ENCODE peak calls at places on chromosome 19, in seven cellular contexts. V, Z, C, M, S, J and L are unnamed samples.

GRCh38 chr19:55674841-55675660 is at the start of gene EPN1:
- DNase-seq in M (peak), S (peak), C (peak), J (peak), V (peak), Z (peak), L (peak)

GRCh38 chr19:48641850-48642249 is 4.1 kb downstream of the CA11 start:
- DNase-seq in S (no peak), J (no peak), M (no peak), Z (no peak), V (no peak), C (no peak), L (no peak)

GRCh38 chr19:15108145-15108844 is 1.1 kb downstream of the SYDE1 start:
- DNase-seq in Z (no peak), C (no peak), M (no peak), V (no peak), J (no peak), S (no peak), L (no peak)

GRCh38 chr19:49939721-49940481 is 10.6 kb upstream of the NUP62 start:
- DNase-seq in V (no peak), J (no peak), S (no peak), Z (no peak), C (peak), M (no peak), L (no peak)

GRCh38 chr19:52923782-52924593 is 760 bp upstream of the ZNF888 start:
- DNase-seq in S (no peak), M (peak), J (peak), V (no peak), Z (no peak), C (peak), L (peak)

GRCh38 chr19:2426661-2427322 is 594 bp downstream of the TIMM13 start:
- DNase-seq in Z (no peak), S (peak), V (no peak), J (peak), M (peak), C (peak), L (peak)

GRCh38 chr19:2476451-2477140 is 669 bp downstream of the GADD45B start:
- DNase-seq in C (no peak), M (peak), V (no peak), Z (no peak), J (no peak), S (peak), L (peak)

GRCh38 chr19:4035582-4035981 is 28.0 kb downstream of the PIAS4 start:
- DNase-seq in S (no peak), Z (no peak), J (no peak), V (no peak), M (no peak), C (no peak), L (no peak)

GRCh38 chr19:55304279-55304978 is 20.6 kb downstream of the BRSK1 start:
- DNase-seq in S (no peak), J (peak), V (no peak), M (no peak), C (peak), Z (no peak), L (peak)

GRCh38 chr19:53969366-53969765 is 6.6 kb downstream of the CACNG8 start:
- DNase-seq in S (no peak), M (no peak), J (no peak), V (no peak), C (no peak), Z (no peak), L (no peak)

GRCh38 chr19:7497292-7497691 is 8.5 kb upstream of the PEX11G start:
- DNase-seq in Z (no peak), M (no peak), V (no peak), J (peak), S (no peak), C (peak), L (peak)

GRCh38 chr19:4581381-4582111 is 22.1 kb upstream of the SEMA6B start:
- DNase-seq in S (peak), M (peak), J (peak), Z (no peak), C (no peak), V (no peak), L (no peak)

GRCh38 chr19:31648347-31648746 is 299.1 kb upstream of the TSHZ3 start:
- DNase-seq in M (no peak), V (no peak), J (no peak), C (no peak), Z (no peak), S (no peak), L (no peak)

GRCh38 chr19:48506138-48506733 is 5.4 kb downstream of the LMTK3 start:
- DNase-seq in J (peak), V (no peak), S (no peak), C (no peak), M (no peak), Z (no peak), L (peak)

GRCh38 chr19:50869479-50869878 is 3.8 kb upstream of the KLK2 start:
- DNase-seq in M (no peak), C (no peak), J (no peak), V (no peak), Z (no peak), S (no peak), L (no peak)

GRCh38 chr19:46978470-46978869 is 41.2 kb upstream of the NPAS1 start:
- DNase-seq in M (no peak), J (no peak), V (no peak), Z (no peak), C (no peak), S (no peak), L (no peak)

GRCh38 chr19:45123440-45123850 is 30.5 kb downstream of the PPP1R37 start:
- DNase-seq in M (no peak), J (no peak), C (peak), S (no peak), Z (no peak), V (no peak), L (peak)

GRCh38 chr19:38401148-38401547 is 1.7 kb upstream of the FAM98C start:
- DNase-seq in S (no peak), Z (no peak), C (no peak), M (no peak), J (no peak), V (no peak), L (no peak)

GRCh38 chr19:47507924-47508553 is 6.8 kb downstream of the NAPA start:
- DNase-seq in S (no peak), C (no peak), M (peak), V (no peak), J (no peak), Z (no peak), L (no peak)

GRCh38 chr19:11382898-11383705 is 1.0 kb downstream of the EPOR start:
- DNase-seq in S (peak), J (peak), C (peak), Z (no peak), V (no peak), M (no peak), L (peak)

GRCh38 chr19:28319208-28319607 is 893.7 kb downstream of the UQCRFS1 start:
- DNase-seq in S (no peak), V (no peak), M (no peak), C (no peak), J (no peak), Z (no peak), L (no peak)

GRCh38 chr19:38045554-38046253 is 138.7 kb downstream of the SIPA1L3 start:
- DNase-seq in C (no peak), M (no peak), V (no peak), Z (no peak), S (no peak), J (no peak), L (no peak)

GRCh38 chr19:35689836-35690235 is 14.5 kb upstream of the ZBTB32 start:
- DNase-seq in M (no peak), Z (no peak), V (no peak), J (no peak), S (no peak), C (no peak), L (no peak)

GRCh38 chr19:47253970-47254369 is 2.4 kb upstream of the CCDC9 start:
- DNase-seq in M (no peak), C (no peak), J (no peak), S (no peak), V (no peak), Z (no peak), L (no peak)

GRCh38 chr19:7874080-7874856 is at the start of gene PRR36:
- DNase-seq in S (no peak), M (peak), C (peak), V (no peak), J (peak), Z (no peak), L (peak)

GRCh38 chr19:40610396-40611064 is 9.4 kb downstream of the LTBP4 start:
- DNase-seq in S (no peak), C (no peak), J (peak), V (no peak), M (peak), Z (no peak), L (no peak)

GRCh38 chr19:35345671-35346111 is 2.0 kb upstream of the FFAR1 start:
- DNase-seq in J (peak), M (no peak), V (no peak), Z (no peak), S (no peak), C (no peak), L (no peak)

GRCh38 chr19:9947441-9947840 is 11.1 kb upstream of the OLFM2 start:
- DNase-seq in S (no peak), M (no peak), C (no peak), Z (no peak), J (no peak), V (no peak), L (no peak)

GRCh38 chr19:18972301-18972831 is 31.3 kb upstream of the HOMER3 start:
- DNase-seq in V (no peak), M (no peak), Z (no peak), J (no peak), C (no peak), S (no peak), L (no peak)

GRCh38 chr19:29837448-29837961 is 25.7 kb downstream of the CCNE1 start:
- DNase-seq in M (peak), J (no peak), V (no peak), Z (no peak), C (no peak), S (peak), L (no peak)

GRCh38 chr19:10194500-10195198 is at the start of gene DNMT1:
- DNase-seq in S (peak), M (peak), C (peak), J (peak), V (peak), Z (peak), L (peak)

GRCh38 chr19:1090731-1091543 is 4.2 kb downstream of the POLR2E start:
- DNase-seq in S (no peak), V (no peak), Z (no peak), J (no peak), C (no peak), M (peak), L (no peak)